ENCODE peak calls at places on chromosomes 6 and 20, in five cellular contexts. I is HL-60, K is GM06990, L is PC-3, T is uterus. Q is an unnamed sample.

GRCh38 chr6:105855433-105855832 is 230.7 kb upstream of the PRDM1 start:
- DNase-seq in I (no peak), K (no peak), L (no peak), T (no peak), Q (no peak)

GRCh38 chr20:59010995-59011873 is 4.2 kb upstream of the CTSZ start:
- DNase-seq in I (no peak), K (no peak), L (peak), T (no peak), Q (peak)

GRCh38 chr20:35007413-35007812 is 51.7 kb downstream of the MYH7B start:
- DNase-seq in I (no peak), K (no peak), L (no peak), T (peak), Q (no peak)

GRCh38 chr20:60815656-60816055 is 436.4 kb upstream of the CDH4 start:
- DNase-seq in I (no peak), K (no peak), L (no peak), T (no peak), Q (no peak)

GRCh38 chr20:50029697-50030428 is 47.1 kb downstream of the SNAI1 start:
- DNase-seq in I (no peak), K (no peak), L (peak), T (peak), Q (peak)

GRCh38 chr6:95243091-95243490 is 334.2 kb upstream of the MANEA start:
- DNase-seq in I (no peak), K (no peak), L (peak), T (no peak), Q (no peak)

GRCh38 chr6:166494757-166495486 is 91.6 kb downstream of the RAMACL start:
- DNase-seq in I (no peak), K (no peak), L (no peak), T (no peak), Q (no peak)

GRCh38 chr6:105780146-105780860 is 305.8 kb upstream of the PRDM1 start:
- DNase-seq in I (peak), K (no peak), L (peak), T (no peak), Q (no peak)

GRCh38 chr6:13384966-13385365 is 56.6 kb upstream of the TBC1D7 start:
- DNase-seq in I (no peak), K (no peak), L (no peak), T (no peak), Q (no peak)

GRCh38 chr6:163663575-163663974 is 249.1 kb downstream of the QKI start:
- DNase-seq in I (no peak), K (no peak), L (no peak), T (no peak), Q (no peak)

GRCh38 chr20:35821807-35822242 is 50.0 kb downstream of the PHF20 start:
- DNase-seq in I (no peak), K (no peak), L (peak), T (no peak), Q (no peak)

GRCh38 chr6:119129968-119130484 is 51.6 kb upstream of the FAM184A start:
- DNase-seq in I (no peak), K (no peak), L (peak), T (no peak), Q (no peak)

GRCh38 chr20:52103469-52103910 is 88.1 kb downstream of the ZFP64 start:
- DNase-seq in I (peak), K (no peak), L (no peak), T (no peak), Q (no peak)

GRCh38 chr6:155481215-155481614 is 25.6 kb upstream of the NOX3 start:
- DNase-seq in I (no peak), K (no peak), L (no peak), T (no peak), Q (peak)

GRCh38 chr6:119061215-119061614 is 17.2 kb downstream of the FAM184A start:
- DNase-seq in I (no peak), K (no peak), L (no peak), T (no peak), Q (no peak)

GRCh38 chr6:21137708-21138358 is 455.7 kb upstream of the SOX4 start:
- DNase-seq in I (no peak), K (no peak), L (peak), T (no peak), Q (peak)

GRCh38 chr6:14721103-14721758 is 524.6 kb upstream of the JARID2 start:
- DNase-seq in I (peak), K (no peak), L (no peak), T (no peak), Q (no peak)
- H3K4me3 ChIP-seq in I (no peak), K (no peak), L (no peak), T (no peak), Q (no peak)

GRCh38 chr6:63493557-63493956 is 78.7 kb upstream of the LOC128125822 start:
- DNase-seq in I (no peak), K (no peak), L (peak), T (no peak), Q (no peak)
- TF ChIP-seq CTCF in I (no peak), K (no peak), L (no peak), T (no peak), Q (no peak)

GRCh38 chr6:168575346-168576098 is 134.5 kb downstream of the SMOC2 start:
- DNase-seq in I (no peak), K (no peak), L (no peak), T (no peak), Q (no peak)
- H3K4me3 ChIP-seq in I (no peak), K (no peak), L (no peak), T (no peak), Q (no peak)

DNA sequence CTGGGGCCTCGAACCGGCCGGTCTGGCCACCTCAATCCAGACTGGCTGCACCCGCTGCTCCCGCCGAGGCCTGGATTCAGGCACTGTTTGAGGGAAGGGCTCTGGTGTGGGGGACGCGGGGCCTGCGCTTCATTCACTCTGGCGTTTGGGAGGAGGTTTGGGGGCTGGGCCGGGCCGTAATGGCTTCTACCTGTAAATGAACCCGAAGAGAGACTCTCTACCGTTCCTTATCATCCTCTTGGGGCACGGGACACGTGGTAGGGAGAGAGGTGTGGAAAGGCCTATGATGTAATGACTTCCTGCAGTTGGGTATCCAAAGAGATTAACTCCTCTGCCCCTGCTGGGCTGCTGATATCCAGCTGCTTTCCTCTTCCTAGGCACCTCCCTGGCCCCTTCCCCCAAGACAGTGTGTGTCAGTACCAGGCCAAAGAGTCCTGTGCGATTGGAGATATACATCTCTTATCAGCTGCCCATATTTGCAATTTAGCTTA is 1.8 kb downstream of the FOXO3 start:
- DNase-seq in I (peak), K (peak), L (peak), T (peak), Q (no peak)
- TF ChIP-seq CTCF in I (no peak), K (no peak), L (no peak), T (no peak), Q (no peak)

DNA sequence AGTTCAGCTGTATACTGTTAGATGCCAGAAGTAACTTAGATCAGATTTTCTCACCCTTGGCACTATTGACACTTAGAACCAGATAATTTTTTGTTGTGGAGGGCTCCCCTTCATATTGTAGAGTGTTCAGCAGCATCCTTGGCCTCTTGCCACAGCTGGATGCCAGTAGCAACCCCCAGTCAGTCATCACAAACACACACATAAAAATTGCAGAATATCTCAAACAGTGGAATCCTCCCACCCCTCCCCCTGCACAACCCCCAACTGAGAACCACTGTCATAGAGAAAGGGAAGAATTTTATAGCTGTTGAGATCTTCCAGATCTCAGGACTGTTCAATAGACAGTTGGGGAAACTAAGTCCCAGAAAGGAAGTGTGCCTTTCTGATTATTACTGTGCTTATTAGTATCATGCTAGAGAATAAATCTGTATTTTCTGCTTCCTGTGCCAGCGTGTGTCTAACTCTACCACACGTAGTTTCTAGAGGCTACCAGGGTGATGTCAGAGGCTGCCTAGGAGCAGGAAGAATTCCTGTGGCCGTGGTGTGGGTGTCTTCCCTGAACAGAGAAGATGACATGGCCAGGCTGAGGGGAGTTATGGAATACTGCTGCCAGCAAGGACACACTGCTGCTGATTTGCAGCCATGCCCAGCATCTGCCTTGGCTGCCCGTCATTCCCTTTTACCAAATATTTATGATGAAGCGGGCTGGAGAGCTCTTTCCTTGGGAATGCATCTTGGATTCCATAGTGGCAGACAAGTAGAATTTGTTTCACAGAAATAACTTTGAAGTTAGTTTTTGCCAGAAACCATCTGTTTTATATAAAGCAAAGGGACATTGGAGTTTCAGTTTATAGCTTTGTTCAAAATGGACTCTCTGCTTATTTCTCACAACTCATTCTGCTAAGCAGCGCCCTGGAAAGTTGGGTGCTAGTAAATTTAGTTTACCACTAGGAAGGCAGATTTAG is 81.0 kb upstream of the VSTM2L start:
- DNase-seq in I (no peak), K (no peak), L (no peak), T (no peak), Q (peak)
- H3K4me3 ChIP-seq in I (no peak), K (no peak), L (no peak), T (no peak), Q (peak)

GRCh38 chr6:26216886-26217713 is 129.9 kb downstream of the HFE start:
- DNase-seq in I (peak), K (peak), L (no peak), T (peak), Q (peak)
- TF ChIP-seq CTCF in I (no peak), K (peak), L (peak), T (peak), Q (peak)

DNA sequence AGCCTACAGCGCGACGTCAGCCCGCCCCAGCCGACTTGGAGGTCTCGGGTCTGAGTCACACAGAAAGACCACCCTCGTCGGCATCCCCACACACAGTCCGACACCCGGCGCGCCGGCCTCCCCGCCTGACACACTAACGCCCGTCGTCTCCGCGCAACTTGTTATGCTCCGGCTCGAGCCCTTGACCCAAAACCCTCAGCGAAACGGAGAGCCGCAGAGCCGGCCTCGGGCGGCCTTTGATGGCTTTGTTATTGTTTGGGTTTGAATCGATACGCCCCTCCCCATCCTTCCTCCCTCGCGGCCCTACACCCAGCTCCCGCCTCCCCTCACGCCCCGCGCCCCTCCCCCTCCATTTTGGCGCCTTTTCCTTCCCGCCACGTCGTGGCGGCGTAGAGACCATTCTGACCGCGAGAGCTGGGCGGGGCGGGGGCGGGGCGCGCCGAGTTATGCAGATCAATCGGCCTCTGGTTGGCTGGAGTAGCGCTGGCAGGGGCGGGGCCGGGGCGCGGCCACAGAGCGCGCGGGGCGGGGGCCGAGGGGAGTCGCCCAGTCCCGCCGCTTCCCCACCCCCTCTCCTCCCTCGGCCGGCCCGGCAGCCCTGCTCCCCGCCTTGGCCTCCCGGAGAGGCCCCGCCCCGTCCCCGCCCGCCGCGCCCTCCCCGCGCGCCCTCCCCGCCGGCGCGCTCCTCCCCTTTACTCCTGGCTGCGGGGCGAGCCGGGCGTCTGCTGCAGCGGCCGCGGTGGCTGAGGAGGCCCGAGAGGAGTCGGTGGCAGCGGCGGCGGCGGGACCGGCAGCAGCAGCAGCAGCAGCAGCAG is at the start of gene PIM1:
- DNase-seq in I (peak), K (peak), L (peak), T (peak), Q (peak)
- H3K4me3 ChIP-seq in I (peak), K (peak), L (peak), T (peak), Q (peak)

GRCh38 chr6:18047406-18047805 is 60.0 kb upstream of the KIF13A start:
- DNase-seq in I (no peak), K (no peak), L (peak), T (no peak), Q (no peak)
- TF ChIP-seq CTCF in I (no peak), K (no peak), L (no peak), T (no peak), Q (no peak)

GRCh38 chr6:43074847-43075741 is 1.0 kb upstream of the PTK7 start:
- DNase-seq in I (no peak), K (no peak), L (no peak), T (peak), Q (no peak)
- H3K4me3 ChIP-seq in I (no peak), K (no peak), L (no peak), T (peak), Q (peak)